ENCODE peak calls at places on chromosome 4, in seven cellular contexts. One of them, this sample, is unnamed.

GRCh38 chr4:3801931-3802550 is 35.9 kb downstream of the ADRA2C start:
- DNase-seq in fibroblast of the aortic adventitia: no peak
- DNase-seq in ELR: no peak
- DNase-seq in lung microvascular endothelial cell: no peak
- DNase-seq in fibroblast of pulmonary artery: no peak
- DNase-seq in nucleus accumbens: no peak
- DNase-seq in HT1080: no peak
- DNase-seq in this sample: peak

GRCh38 chr4:184448828-184449227 is 25.5 kb downstream of the IRF2 start:
- DNase-seq in fibroblast of the aortic adventitia: peak
- DNase-seq in ELR: peak
- DNase-seq in lung microvascular endothelial cell: peak
- DNase-seq in fibroblast of pulmonary artery: peak
- DNase-seq in nucleus accumbens: no peak
- DNase-seq in HT1080: no peak
- DNase-seq in this sample: no peak

GRCh38 chr4:48047421-48047844 is 30.9 kb downstream of the NIPAL1 start:
- DNase-seq in fibroblast of the aortic adventitia: peak
- DNase-seq in ELR: no peak
- DNase-seq in lung microvascular endothelial cell: no peak
- DNase-seq in fibroblast of pulmonary artery: no peak
- DNase-seq in nucleus accumbens: no peak
- DNase-seq in HT1080: peak
- DNase-seq in this sample: no peak

GRCh38 chr4:177302371-177303100 is 7.1 kb upstream of the NEIL3 start:
- DNase-seq in fibroblast of the aortic adventitia: peak
- DNase-seq in ELR: no peak
- DNase-seq in lung microvascular endothelial cell: no peak
- DNase-seq in fibroblast of pulmonary artery: peak
- DNase-seq in nucleus accumbens: no peak
- DNase-seq in HT1080: no peak
- DNase-seq in this sample: no peak

GRCh38 chr4:98546910-98547544 is 111.4 kb downstream of the TSPAN5 start:
- DNase-seq in fibroblast of the aortic adventitia: peak
- DNase-seq in ELR: peak
- DNase-seq in lung microvascular endothelial cell: peak
- DNase-seq in fibroblast of pulmonary artery: peak
- DNase-seq in nucleus accumbens: peak
- DNase-seq in HT1080: no peak
- DNase-seq in this sample: no peak

GRCh38 chr4:153661215-153661822 is 22.8 kb upstream of the TLR2 start:
- DNase-seq in fibroblast of the aortic adventitia: peak
- DNase-seq in ELR: no peak
- DNase-seq in lung microvascular endothelial cell: peak
- DNase-seq in fibroblast of pulmonary artery: peak
- DNase-seq in nucleus accumbens: no peak
- DNase-seq in HT1080: peak
- DNase-seq in this sample: no peak

GRCh38 chr4:15142201-15142600 is 139.9 kb downstream of the CPEB2 start:
- DNase-seq in fibroblast of the aortic adventitia: no peak
- DNase-seq in ELR: no peak
- DNase-seq in lung microvascular endothelial cell: no peak
- DNase-seq in fibroblast of pulmonary artery: no peak
- DNase-seq in nucleus accumbens: no peak
- DNase-seq in HT1080: no peak
- DNase-seq in this sample: no peak

GRCh38 chr4:1967512-1968149 is 41.1 kb downstream of the NELFA start:
- DNase-seq in fibroblast of the aortic adventitia: peak
- DNase-seq in ELR: no peak
- DNase-seq in lung microvascular endothelial cell: no peak
- DNase-seq in fibroblast of pulmonary artery: peak
- DNase-seq in nucleus accumbens: no peak
- DNase-seq in HT1080: no peak
- DNase-seq in this sample: no peak

GRCh38 chr4:81664079-81664478 is 192.4 kb upstream of the RASGEF1B start:
- DNase-seq in fibroblast of the aortic adventitia: no peak
- DNase-seq in ELR: no peak
- DNase-seq in lung microvascular endothelial cell: no peak
- DNase-seq in fibroblast of pulmonary artery: no peak
- DNase-seq in nucleus accumbens: no peak
- DNase-seq in HT1080: no peak
- DNase-seq in this sample: no peak

GRCh38 chr4:97493815-97494518 is 649.3 kb downstream of the STPG2 start:
- DNase-seq in fibroblast of the aortic adventitia: no peak
- DNase-seq in ELR: no peak
- DNase-seq in lung microvascular endothelial cell: no peak
- DNase-seq in fibroblast of pulmonary artery: no peak
- DNase-seq in nucleus accumbens: no peak
- DNase-seq in HT1080: peak
- DNase-seq in this sample: no peak

GRCh38 chr4:7158081-7158750 is 34.1 kb upstream of the SORCS2 start:
- DNase-seq in fibroblast of the aortic adventitia: no peak
- DNase-seq in ELR: no peak
- DNase-seq in lung microvascular endothelial cell: no peak
- DNase-seq in fibroblast of pulmonary artery: no peak
- DNase-seq in nucleus accumbens: no peak
- DNase-seq in HT1080: no peak
- DNase-seq in this sample: no peak

GRCh38 chr4:108029321-108029720 is 39.6 kb downstream of the HADH start:
- DNase-seq in fibroblast of the aortic adventitia: no peak
- DNase-seq in ELR: no peak
- DNase-seq in lung microvascular endothelial cell: no peak
- DNase-seq in fibroblast of pulmonary artery: no peak
- DNase-seq in nucleus accumbens: no peak
- DNase-seq in HT1080: no peak
- DNase-seq in this sample: no peak

GRCh38 chr4:575281-576141 is 584 bp downstream of the TMEM271 start:
- DNase-seq in fibroblast of the aortic adventitia: peak
- DNase-seq in ELR: no peak
- DNase-seq in lung microvascular endothelial cell: peak
- DNase-seq in fibroblast of pulmonary artery: peak
- DNase-seq in nucleus accumbens: no peak
- DNase-seq in HT1080: no peak
- DNase-seq in this sample: no peak

GRCh38 chr4:177275999-177276398 is 33.7 kb upstream of the NEIL3 start:
- DNase-seq in fibroblast of the aortic adventitia: no peak
- DNase-seq in ELR: no peak
- DNase-seq in lung microvascular endothelial cell: no peak
- DNase-seq in fibroblast of pulmonary artery: no peak
- DNase-seq in nucleus accumbens: no peak
- DNase-seq in HT1080: no peak
- DNase-seq in this sample: no peak

This sample was measured in NCI-H2171.